ENCODE peak calls at places on chromosomes 13 and 19, in eight cellular contexts. One of them, this sample, is unnamed.

GRCh38 chr13:49366841-49367240 is 77.0 kb downstream of the CAB39L start:
- DNase-seq in retinal pigment epithelial cell: no peak
- DNase-seq in AG10803: peak
- DNase-seq in stomach: peak
- DNase-seq in K562: no peak
- DNase-seq in body of pancreas: no peak
- DNase-seq in effector memory CD4-positive, alpha-beta T cell: no peak
- DNase-seq in CD8-positive, alpha-beta memory T cell: no peak
- DNase-seq in this sample: no peak

GRCh38 chr19:3275068-3275582 is 50.7 kb downstream of the CELF5 start:
- DNase-seq in retinal pigment epithelial cell: no peak
- DNase-seq in AG10803: no peak
- DNase-seq in stomach: no peak
- DNase-seq in K562: peak
- DNase-seq in body of pancreas: peak
- DNase-seq in effector memory CD4-positive, alpha-beta T cell: no peak
- DNase-seq in CD8-positive, alpha-beta memory T cell: no peak
- DNase-seq in this sample: no peak

GRCh38 chr19:41707502-41707812 is 969 bp upstream of the CEACAM5 start:
- DNase-seq in retinal pigment epithelial cell: no peak
- DNase-seq in AG10803: no peak
- DNase-seq in stomach: no peak
- DNase-seq in K562: peak
- DNase-seq in body of pancreas: no peak
- DNase-seq in effector memory CD4-positive, alpha-beta T cell: no peak
- DNase-seq in CD8-positive, alpha-beta memory T cell: no peak
- DNase-seq in this sample: peak

GRCh38 chr13:111537843-111538499 is 217.5 kb downstream of the TEX29 start:
- DNase-seq in retinal pigment epithelial cell: no peak
- DNase-seq in AG10803: no peak
- DNase-seq in stomach: no peak
- DNase-seq in K562: no peak
- DNase-seq in body of pancreas: no peak
- DNase-seq in effector memory CD4-positive, alpha-beta T cell: no peak
- DNase-seq in CD8-positive, alpha-beta memory T cell: no peak
- DNase-seq in this sample: no peak

GRCh38 chr19:3825286-3825956 is 39.2 kb upstream of the MATK start:
- DNase-seq in retinal pigment epithelial cell: no peak
- DNase-seq in AG10803: no peak
- DNase-seq in stomach: no peak
- DNase-seq in K562: no peak
- DNase-seq in body of pancreas: no peak
- DNase-seq in effector memory CD4-positive, alpha-beta T cell: no peak
- DNase-seq in CD8-positive, alpha-beta memory T cell: no peak
- DNase-seq in this sample: no peak

GRCh38 chr13:29664591-29664990 is 69.1 kb upstream of the SLC7A1 start:
- DNase-seq in retinal pigment epithelial cell: no peak
- DNase-seq in AG10803: no peak
- DNase-seq in stomach: no peak
- DNase-seq in K562: no peak
- DNase-seq in body of pancreas: no peak
- DNase-seq in effector memory CD4-positive, alpha-beta T cell: no peak
- DNase-seq in CD8-positive, alpha-beta memory T cell: no peak
- DNase-seq in this sample: no peak

GRCh38 chr19:8460516-8461298 is 15.9 kb downstream of the HNRNPM start:
- DNase-seq in retinal pigment epithelial cell: no peak
- DNase-seq in AG10803: peak
- DNase-seq in stomach: no peak
- DNase-seq in K562: no peak
- DNase-seq in body of pancreas: no peak
- DNase-seq in effector memory CD4-positive, alpha-beta T cell: no peak
- DNase-seq in CD8-positive, alpha-beta memory T cell: no peak
- DNase-seq in this sample: no peak

GRCh38 chr13:112905990-112906641 is 62.9 kb upstream of the MCF2L start:
- DNase-seq in retinal pigment epithelial cell: no peak
- DNase-seq in AG10803: no peak
- DNase-seq in stomach: peak
- DNase-seq in K562: no peak
- DNase-seq in body of pancreas: no peak
- DNase-seq in effector memory CD4-positive, alpha-beta T cell: no peak
- DNase-seq in CD8-positive, alpha-beta memory T cell: no peak
- DNase-seq in this sample: no peak

GRCh38 chr13:111650626-111651025 is 330.2 kb downstream of the TEX29 start:
- DNase-seq in retinal pigment epithelial cell: no peak
- DNase-seq in AG10803: no peak
- DNase-seq in stomach: no peak
- DNase-seq in K562: no peak
- DNase-seq in body of pancreas: no peak
- DNase-seq in effector memory CD4-positive, alpha-beta T cell: no peak
- DNase-seq in CD8-positive, alpha-beta memory T cell: no peak
- DNase-seq in this sample: no peak

GRCh38 chr19:55624109-55625003 is at the start of gene ZNF784:
- DNase-seq in retinal pigment epithelial cell: peak
- DNase-seq in AG10803: peak
- DNase-seq in stomach: peak
- DNase-seq in K562: peak
- DNase-seq in body of pancreas: peak
- DNase-seq in effector memory CD4-positive, alpha-beta T cell: peak
- DNase-seq in CD8-positive, alpha-beta memory T cell: peak
- DNase-seq in this sample: peak

GRCh38 chr19:37905936-37906867 is at the start of gene WDR87:
- DNase-seq in retinal pigment epithelial cell: no peak
- DNase-seq in AG10803: peak
- DNase-seq in stomach: peak
- DNase-seq in K562: peak
- DNase-seq in body of pancreas: peak
- DNase-seq in effector memory CD4-positive, alpha-beta T cell: peak
- DNase-seq in CD8-positive, alpha-beta memory T cell: peak
- DNase-seq in this sample: peak

GRCh38 chr19:28468701-28469459 is 744.1 kb downstream of the UQCRFS1 start:
- DNase-seq in retinal pigment epithelial cell: no peak
- DNase-seq in AG10803: peak
- DNase-seq in stomach: no peak
- DNase-seq in K562: peak
- DNase-seq in body of pancreas: peak
- DNase-seq in effector memory CD4-positive, alpha-beta T cell: no peak
- DNase-seq in CD8-positive, alpha-beta memory T cell: no peak
- DNase-seq in this sample: peak

GRCh38 chr13:39483326-39483725 is 119.7 kb downstream of the LHFPL6 start:
- DNase-seq in retinal pigment epithelial cell: no peak
- DNase-seq in AG10803: peak
- DNase-seq in stomach: no peak
- DNase-seq in K562: no peak
- DNase-seq in body of pancreas: no peak
- DNase-seq in effector memory CD4-positive, alpha-beta T cell: no peak
- DNase-seq in CD8-positive, alpha-beta memory T cell: no peak
- DNase-seq in this sample: no peak

GRCh38 chr19:52453324-52454094 is at the start of gene ZNF578:
- DNase-seq in retinal pigment epithelial cell: peak
- DNase-seq in AG10803: peak
- DNase-seq in stomach: peak
- DNase-seq in K562: peak
- DNase-seq in body of pancreas: peak
- DNase-seq in effector memory CD4-positive, alpha-beta T cell: peak
- DNase-seq in CD8-positive, alpha-beta memory T cell: peak
- DNase-seq in this sample: peak

GRCh38 chr19:6292006-6292405 is 12.2 kb upstream of the MLLT1 start:
- DNase-seq in retinal pigment epithelial cell: no peak
- DNase-seq in AG10803: no peak
- DNase-seq in stomach: no peak
- DNase-seq in K562: peak
- DNase-seq in body of pancreas: no peak
- DNase-seq in effector memory CD4-positive, alpha-beta T cell: no peak
- DNase-seq in CD8-positive, alpha-beta memory T cell: no peak
- DNase-seq in this sample: no peak

GRCh38 chr19:30374791-30375650 is 2.8 kb downstream of the ZNF536 start:
- DNase-seq in retinal pigment epithelial cell: no peak
- DNase-seq in AG10803: no peak
- DNase-seq in stomach: peak
- DNase-seq in K562: no peak
- DNase-seq in body of pancreas: no peak
- DNase-seq in effector memory CD4-positive, alpha-beta T cell: no peak
- DNase-seq in CD8-positive, alpha-beta memory T cell: no peak
- DNase-seq in this sample: no peak

GRCh38 chr19:7863971-7864718 is 10.0 kb downstream of the PRR36 start:
- DNase-seq in retinal pigment epithelial cell: no peak
- DNase-seq in AG10803: no peak
- DNase-seq in stomach: no peak
- DNase-seq in K562: no peak
- DNase-seq in body of pancreas: no peak
- DNase-seq in effector memory CD4-positive, alpha-beta T cell: no peak
- DNase-seq in CD8-positive, alpha-beta memory T cell: no peak
- DNase-seq in this sample: no peak

DNA sequence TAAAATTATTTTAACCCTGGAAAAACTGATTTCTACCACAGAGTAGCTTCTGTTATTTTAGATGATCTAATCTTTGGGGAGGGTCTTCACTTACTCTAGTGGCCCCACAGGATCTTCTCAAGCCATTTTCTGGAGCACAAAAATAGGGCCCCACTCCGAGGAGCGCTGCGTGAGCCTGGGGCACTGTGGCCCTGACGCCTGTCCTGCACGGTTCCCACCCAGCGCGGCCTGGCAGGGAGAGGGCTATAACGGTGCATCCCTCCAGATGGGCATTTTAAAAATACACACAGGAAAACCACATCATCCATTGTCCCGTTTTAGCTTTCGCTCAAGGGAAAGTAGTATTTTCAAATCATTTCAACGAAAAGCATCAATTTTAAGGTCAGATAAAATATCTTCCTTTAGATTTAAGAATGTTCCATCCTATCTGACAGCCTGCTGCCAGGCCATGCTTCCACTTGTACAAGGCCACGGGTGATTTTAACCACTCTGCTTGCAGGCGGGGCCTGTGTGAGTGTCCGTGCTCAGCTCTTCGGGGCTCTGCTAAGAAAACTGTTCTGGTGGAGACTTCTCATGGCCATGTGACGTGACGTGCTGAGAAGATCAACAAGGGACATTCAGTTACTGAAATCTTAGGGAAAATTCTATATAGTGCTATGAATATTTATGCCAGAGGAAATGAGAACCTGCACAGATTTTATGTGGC is 683.8 kb upstream of the SGCG start:
- DNase-seq in retinal pigment epithelial cell: no peak
- DNase-seq in AG10803: no peak
- DNase-seq in stomach: no peak
- DNase-seq in K562: no peak
- DNase-seq in body of pancreas: no peak
- DNase-seq in effector memory CD4-positive, alpha-beta T cell: no peak
- DNase-seq in CD8-positive, alpha-beta memory T cell: no peak
- DNase-seq in this sample: no peak
- H3K4me3 ChIP-seq in retinal pigment epithelial cell: no peak
- H3K4me3 ChIP-seq in AG10803: no peak
- H3K4me3 ChIP-seq in stomach: no peak
- H3K4me3 ChIP-seq in K562: no peak
- H3K4me3 ChIP-seq in body of pancreas: no peak
- H3K4me3 ChIP-seq in effector memory CD4-positive, alpha-beta T cell: no peak
- H3K4me3 ChIP-seq in CD8-positive, alpha-beta memory T cell: no peak
- H3K4me3 ChIP-seq in this sample: no peak

GRCh38 chr19:17125052-17125727 is 49.6 kb downstream of the MYO9B start:
- DNase-seq in retinal pigment epithelial cell: no peak
- DNase-seq in AG10803: peak
- DNase-seq in stomach: no peak
- DNase-seq in K562: no peak
- DNase-seq in body of pancreas: no peak
- DNase-seq in effector memory CD4-positive, alpha-beta T cell: no peak
- DNase-seq in CD8-positive, alpha-beta memory T cell: no peak
- DNase-seq in this sample: no peak
- H3K4me3 ChIP-seq in retinal pigment epithelial cell: no peak
- H3K4me3 ChIP-seq in AG10803: no peak
- H3K4me3 ChIP-seq in stomach: no peak
- H3K4me3 ChIP-seq in K562: no peak
- H3K4me3 ChIP-seq in body of pancreas: no peak
- H3K4me3 ChIP-seq in effector memory CD4-positive, alpha-beta T cell: peak
- H3K4me3 ChIP-seq in CD8-positive, alpha-beta memory T cell: peak
- H3K4me3 ChIP-seq in this sample: no peak

GRCh38 chr13:42544246-42544915 is 29.6 kb upstream of the TNFSF11 start:
- DNase-seq in retinal pigment epithelial cell: no peak
- DNase-seq in AG10803: peak
- DNase-seq in stomach: no peak
- DNase-seq in K562: no peak
- DNase-seq in body of pancreas: no peak
- DNase-seq in effector memory CD4-positive, alpha-beta T cell: no peak
- DNase-seq in CD8-positive, alpha-beta memory T cell: no peak
- DNase-seq in this sample: no peak
- H3K4me3 ChIP-seq in retinal pigment epithelial cell: no peak
- H3K4me3 ChIP-seq in AG10803: no peak
- H3K4me3 ChIP-seq in stomach: no peak
- H3K4me3 ChIP-seq in K562: no peak
- H3K4me3 ChIP-seq in body of pancreas: no peak
- H3K4me3 ChIP-seq in effector memory CD4-positive, alpha-beta T cell: no peak
- H3K4me3 ChIP-seq in CD8-positive, alpha-beta memory T cell: no peak
- H3K4me3 ChIP-seq in this sample: no peak

DNA sequence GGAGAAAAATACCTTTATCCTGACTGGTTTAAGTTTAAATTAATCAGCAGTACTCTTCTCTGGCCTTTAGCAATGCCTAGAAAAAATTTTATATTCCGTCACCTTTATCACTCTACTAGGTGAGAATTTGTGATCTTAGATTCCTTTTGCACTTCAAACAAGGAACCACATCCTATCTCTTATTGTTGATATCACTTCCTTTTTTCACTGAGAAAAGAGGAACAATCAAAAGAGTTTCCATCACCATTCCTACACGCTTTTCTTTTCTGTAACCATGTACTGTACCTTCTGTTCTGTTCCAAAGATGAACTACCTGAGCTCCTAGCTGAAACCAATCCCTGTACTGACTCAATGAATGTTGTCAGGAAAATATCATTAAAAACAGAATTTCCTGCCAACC is 1379.0 kb upstream of the MIR17HG start:
- DNase-seq in retinal pigment epithelial cell: no peak
- DNase-seq in AG10803: no peak
- DNase-seq in stomach: no peak
- DNase-seq in K562: no peak
- DNase-seq in body of pancreas: no peak
- DNase-seq in effector memory CD4-positive, alpha-beta T cell: no peak
- DNase-seq in CD8-positive, alpha-beta memory T cell: no peak
- DNase-seq in this sample: no peak
- H3K4me3 ChIP-seq in retinal pigment epithelial cell: no peak
- H3K4me3 ChIP-seq in AG10803: no peak
- H3K4me3 ChIP-seq in stomach: no peak
- H3K4me3 ChIP-seq in K562: no peak
- H3K4me3 ChIP-seq in body of pancreas: no peak
- H3K4me3 ChIP-seq in effector memory CD4-positive, alpha-beta T cell: no peak
- H3K4me3 ChIP-seq in CD8-positive, alpha-beta memory T cell: no peak
- H3K4me3 ChIP-seq in this sample: no peak

This sample was measured in mucosa of descending colon.